ENCODE peak calls at places on chromosomes 11 and 22, in six cellular contexts. N is Kasumi-1, F is stromal cell of bone marrow, P is NCI-H187, U is mammary epithelial cell, M is T-helper 9 cell. T is an unnamed sample.

GRCh38 chr11:70467196-70468085 is 69.1 kb downstream of the CTTN start:
- DNase-seq in N (peak), F (peak), P (peak), U (peak), M (no peak), T (no peak)

GRCh38 chr11:113806403-113806802 is 26.8 kb downstream of the CLDN25 start:
- DNase-seq in N (peak), F (no peak), P (no peak), U (peak), M (no peak), T (no peak)

GRCh38 chr11:114317738-114318137 is 21.5 kb downstream of the NNMT start:
- DNase-seq in N (no peak), F (peak), P (no peak), U (no peak), M (no peak), T (no peak)

GRCh38 chr11:44923080-44923479 is 27.6 kb downstream of the TP53I11 start:
- DNase-seq in N (no peak), F (no peak), P (no peak), U (no peak), M (no peak), T (no peak)

GRCh38 chr11:12411806-12412727 is 34.7 kb downstream of the PARVA start:
- DNase-seq in N (peak), F (peak), P (peak), U (peak), M (peak), T (peak)

GRCh38 chr11:94493146-94493442 is 550 bp downstream of the MRE11 start:
- DNase-seq in N (no peak), F (no peak), P (no peak), U (no peak), M (no peak), T (no peak)

GRCh38 chr11:120929090-120929489 is 94.8 kb upstream of the TBCEL start:
- DNase-seq in N (no peak), F (no peak), P (no peak), U (peak), M (no peak), T (peak)

GRCh38 chr22:38233427-38233826 is 31.6 kb downstream of the MAFF start:
- DNase-seq in N (no peak), F (peak), P (no peak), U (no peak), M (no peak), T (no peak)

GRCh38 chr11:3222941-3223905 is 4.6 kb upstream of the MRGPRG start:
- DNase-seq in N (peak), F (no peak), P (peak), U (no peak), M (no peak), T (no peak)

GRCh38 chr11:117419915-117420485 is 92.3 kb downstream of the CEP164 start:
- DNase-seq in N (no peak), F (no peak), P (no peak), U (no peak), M (no peak), T (no peak)

GRCh38 chr11:105915036-105915435 is 107.0 kb downstream of the MSANTD4 start:
- DNase-seq in N (no peak), F (no peak), P (no peak), U (no peak), M (no peak), T (no peak)

GRCh38 chr11:97361812-97362378 is 972.1 kb downstream of the JRKL start:
- DNase-seq in N (no peak), F (peak), P (no peak), U (peak), M (no peak), T (no peak)

GRCh38 chr11:118656563-118657165 is 22.8 kb downstream of the TREH start:
- DNase-seq in N (no peak), F (no peak), P (no peak), U (no peak), M (no peak), T (no peak)

GRCh38 chr11:97463891-97464290 is 1074.1 kb downstream of the JRKL start:
- DNase-seq in N (no peak), F (no peak), P (no peak), U (no peak), M (no peak), T (no peak)